ENCODE peak calls at places on chromosomes 4 and X, in ten cellular contexts. One of them, this sample, is unnamed.

GRCh38 chr4:7535094-7535493 is 100.4 kb upstream of the PSAPL1 start:
- DNase-seq in stimulated activated CD4-positive, alpha-beta T cell treated with anti-CD3 and anti-CD28 coated beads, TNF-alpha, amount 100 ng/mL, for 48 hours: no peak
- DNase-seq in T-cell: no peak
- DNase-seq in GM06990: no peak
- DNase-seq in memory B cell: no peak
- DNase-seq in naive thymus-derived CD8-positive, alpha-beta T cell: no peak
- DNase-seq in iris pigment epithelial cell: no peak
- DNase-seq in lung: no peak
- DNase-seq in kidney glomerular epithelial cell: no peak
- DNase-seq in fibroblast of pulmonary artery: no peak
- DNase-seq in this sample: no peak

GRCh38 chr4:114780205-114780604 is 181.6 kb downstream of the UGT8 start:
- DNase-seq in stimulated activated CD4-positive, alpha-beta T cell treated with anti-CD3 and anti-CD28 coated beads, TNF-alpha, amount 100 ng/mL, for 48 hours: no peak
- DNase-seq in T-cell: no peak
- DNase-seq in GM06990: no peak
- DNase-seq in memory B cell: no peak
- DNase-seq in naive thymus-derived CD8-positive, alpha-beta T cell: no peak
- DNase-seq in iris pigment epithelial cell: peak
- DNase-seq in lung: no peak
- DNase-seq in kidney glomerular epithelial cell: peak
- DNase-seq in fibroblast of pulmonary artery: peak
- DNase-seq in this sample: no peak

GRCh38 chr4:159977907-159978617 is 875.2 kb downstream of the RAPGEF2 start:
- DNase-seq in stimulated activated CD4-positive, alpha-beta T cell treated with anti-CD3 and anti-CD28 coated beads, TNF-alpha, amount 100 ng/mL, for 48 hours: no peak
- DNase-seq in T-cell: no peak
- DNase-seq in GM06990: no peak
- DNase-seq in memory B cell: no peak
- DNase-seq in naive thymus-derived CD8-positive, alpha-beta T cell: no peak
- DNase-seq in iris pigment epithelial cell: no peak
- DNase-seq in lung: no peak
- DNase-seq in kidney glomerular epithelial cell: no peak
- DNase-seq in fibroblast of pulmonary artery: no peak
- DNase-seq in this sample: no peak

GRCh38 chrX:22950278-22951266 is 49.2 kb upstream of the DDX53 start:
- DNase-seq in stimulated activated CD4-positive, alpha-beta T cell treated with anti-CD3 and anti-CD28 coated beads, TNF-alpha, amount 100 ng/mL, for 48 hours: no peak
- DNase-seq in T-cell: no peak
- DNase-seq in GM06990: no peak
- DNase-seq in memory B cell: no peak
- DNase-seq in naive thymus-derived CD8-positive, alpha-beta T cell: no peak
- DNase-seq in iris pigment epithelial cell: peak
- DNase-seq in lung: no peak
- DNase-seq in kidney glomerular epithelial cell: peak
- DNase-seq in fibroblast of pulmonary artery: peak
- DNase-seq in this sample: no peak

GRCh38 chrX:21741869-21742701 is 15.8 kb downstream of the SMPX start:
- DNase-seq in stimulated activated CD4-positive, alpha-beta T cell treated with anti-CD3 and anti-CD28 coated beads, TNF-alpha, amount 100 ng/mL, for 48 hours: no peak
- DNase-seq in T-cell: no peak
- DNase-seq in GM06990: no peak
- DNase-seq in memory B cell: no peak
- DNase-seq in naive thymus-derived CD8-positive, alpha-beta T cell: no peak
- DNase-seq in iris pigment epithelial cell: peak
- DNase-seq in lung: no peak
- DNase-seq in kidney glomerular epithelial cell: no peak
- DNase-seq in fibroblast of pulmonary artery: no peak
- DNase-seq in this sample: peak

GRCh38 chrX:30309139-30309571 is at the start of gene NR0B1:
- DNase-seq in stimulated activated CD4-positive, alpha-beta T cell treated with anti-CD3 and anti-CD28 coated beads, TNF-alpha, amount 100 ng/mL, for 48 hours: no peak
- DNase-seq in T-cell: no peak
- DNase-seq in GM06990: no peak
- DNase-seq in memory B cell: no peak
- DNase-seq in naive thymus-derived CD8-positive, alpha-beta T cell: no peak
- DNase-seq in iris pigment epithelial cell: peak
- DNase-seq in lung: no peak
- DNase-seq in kidney glomerular epithelial cell: no peak
- DNase-seq in fibroblast of pulmonary artery: no peak
- DNase-seq in this sample: no peak

GRCh38 chr4:86594559-86595425 is 677 bp downstream of the PTPN13 start:
- DNase-seq in stimulated activated CD4-positive, alpha-beta T cell treated with anti-CD3 and anti-CD28 coated beads, TNF-alpha, amount 100 ng/mL, for 48 hours: no peak
- DNase-seq in T-cell: no peak
- DNase-seq in GM06990: peak
- DNase-seq in memory B cell: no peak
- DNase-seq in naive thymus-derived CD8-positive, alpha-beta T cell: no peak
- DNase-seq in iris pigment epithelial cell: peak
- DNase-seq in lung: peak
- DNase-seq in kidney glomerular epithelial cell: peak
- DNase-seq in fibroblast of pulmonary artery: peak
- DNase-seq in this sample: no peak

GRCh38 chr4:118911162-118911791 is 22.6 kb downstream of the SYNPO2 start:
- DNase-seq in stimulated activated CD4-positive, alpha-beta T cell treated with anti-CD3 and anti-CD28 coated beads, TNF-alpha, amount 100 ng/mL, for 48 hours: no peak
- DNase-seq in T-cell: no peak
- DNase-seq in GM06990: no peak
- DNase-seq in memory B cell: no peak
- DNase-seq in naive thymus-derived CD8-positive, alpha-beta T cell: no peak
- DNase-seq in iris pigment epithelial cell: peak
- DNase-seq in lung: no peak
- DNase-seq in kidney glomerular epithelial cell: peak
- DNase-seq in fibroblast of pulmonary artery: peak
- DNase-seq in this sample: no peak

GRCh38 chrX:39855748-39856129 is 242.0 kb downstream of the BCOR start:
- DNase-seq in stimulated activated CD4-positive, alpha-beta T cell treated with anti-CD3 and anti-CD28 coated beads, TNF-alpha, amount 100 ng/mL, for 48 hours: peak
- DNase-seq in T-cell: peak
- DNase-seq in GM06990: peak
- DNase-seq in memory B cell: peak
- DNase-seq in naive thymus-derived CD8-positive, alpha-beta T cell: peak
- DNase-seq in iris pigment epithelial cell: no peak
- DNase-seq in lung: no peak
- DNase-seq in kidney glomerular epithelial cell: no peak
- DNase-seq in fibroblast of pulmonary artery: no peak
- DNase-seq in this sample: peak

GRCh38 chr4:142418697-142419096 is 427.4 kb downstream of the INPP4B start:
- DNase-seq in stimulated activated CD4-positive, alpha-beta T cell treated with anti-CD3 and anti-CD28 coated beads, TNF-alpha, amount 100 ng/mL, for 48 hours: no peak
- DNase-seq in T-cell: no peak
- DNase-seq in GM06990: no peak
- DNase-seq in memory B cell: no peak
- DNase-seq in naive thymus-derived CD8-positive, alpha-beta T cell: no peak
- DNase-seq in iris pigment epithelial cell: no peak
- DNase-seq in lung: no peak
- DNase-seq in kidney glomerular epithelial cell: no peak
- DNase-seq in fibroblast of pulmonary artery: no peak
- DNase-seq in this sample: no peak

GRCh38 chrX:8138252-8138651 is 32.8 kb downstream of the VCX2 start:
- DNase-seq in stimulated activated CD4-positive, alpha-beta T cell treated with anti-CD3 and anti-CD28 coated beads, TNF-alpha, amount 100 ng/mL, for 48 hours: no peak
- DNase-seq in T-cell: no peak
- DNase-seq in GM06990: no peak
- DNase-seq in memory B cell: no peak
- DNase-seq in naive thymus-derived CD8-positive, alpha-beta T cell: no peak
- DNase-seq in iris pigment epithelial cell: no peak
- DNase-seq in lung: no peak
- DNase-seq in kidney glomerular epithelial cell: no peak
- DNase-seq in fibroblast of pulmonary artery: no peak
- DNase-seq in this sample: no peak

GRCh38 chr4:186954956-186955355 is 231.3 kb upstream of the FAT1 start:
- DNase-seq in stimulated activated CD4-positive, alpha-beta T cell treated with anti-CD3 and anti-CD28 coated beads, TNF-alpha, amount 100 ng/mL, for 48 hours: no peak
- DNase-seq in T-cell: no peak
- DNase-seq in GM06990: no peak
- DNase-seq in memory B cell: no peak
- DNase-seq in naive thymus-derived CD8-positive, alpha-beta T cell: no peak
- DNase-seq in iris pigment epithelial cell: no peak
- DNase-seq in lung: no peak
- DNase-seq in kidney glomerular epithelial cell: no peak
- DNase-seq in fibroblast of pulmonary artery: no peak
- DNase-seq in this sample: no peak

GRCh38 chrX:140524556-140524955 is 19.7 kb upstream of the SOX3 start:
- DNase-seq in stimulated activated CD4-positive, alpha-beta T cell treated with anti-CD3 and anti-CD28 coated beads, TNF-alpha, amount 100 ng/mL, for 48 hours: no peak
- DNase-seq in T-cell: no peak
- DNase-seq in GM06990: no peak
- DNase-seq in memory B cell: no peak
- DNase-seq in naive thymus-derived CD8-positive, alpha-beta T cell: no peak
- DNase-seq in iris pigment epithelial cell: peak
- DNase-seq in lung: no peak
- DNase-seq in kidney glomerular epithelial cell: no peak
- DNase-seq in fibroblast of pulmonary artery: peak
- DNase-seq in this sample: no peak

GRCh38 chr4:110119880-110120279 is 78.5 kb downstream of the ELOVL6 start:
- DNase-seq in stimulated activated CD4-positive, alpha-beta T cell treated with anti-CD3 and anti-CD28 coated beads, TNF-alpha, amount 100 ng/mL, for 48 hours: no peak
- DNase-seq in T-cell: no peak
- DNase-seq in GM06990: no peak
- DNase-seq in memory B cell: no peak
- DNase-seq in naive thymus-derived CD8-positive, alpha-beta T cell: no peak
- DNase-seq in iris pigment epithelial cell: peak
- DNase-seq in lung: no peak
- DNase-seq in kidney glomerular epithelial cell: no peak
- DNase-seq in fibroblast of pulmonary artery: peak
- DNase-seq in this sample: no peak

GRCh38 chrX:66698273-66699204 is 59.7 kb upstream of the EDA2R start:
- DNase-seq in stimulated activated CD4-positive, alpha-beta T cell treated with anti-CD3 and anti-CD28 coated beads, TNF-alpha, amount 100 ng/mL, for 48 hours: no peak
- DNase-seq in T-cell: no peak
- DNase-seq in GM06990: no peak
- DNase-seq in memory B cell: no peak
- DNase-seq in naive thymus-derived CD8-positive, alpha-beta T cell: no peak
- DNase-seq in iris pigment epithelial cell: no peak
- DNase-seq in lung: no peak
- DNase-seq in kidney glomerular epithelial cell: no peak
- DNase-seq in fibroblast of pulmonary artery: no peak
- DNase-seq in this sample: no peak

GRCh38 chrX:112705726-112706125 is 26.0 kb upstream of the LHFPL1 start:
- DNase-seq in stimulated activated CD4-positive, alpha-beta T cell treated with anti-CD3 and anti-CD28 coated beads, TNF-alpha, amount 100 ng/mL, for 48 hours: no peak
- DNase-seq in T-cell: no peak
- DNase-seq in GM06990: no peak
- DNase-seq in memory B cell: no peak
- DNase-seq in naive thymus-derived CD8-positive, alpha-beta T cell: no peak
- DNase-seq in iris pigment epithelial cell: no peak
- DNase-seq in lung: no peak
- DNase-seq in kidney glomerular epithelial cell: no peak
- DNase-seq in fibroblast of pulmonary artery: no peak
- DNase-seq in this sample: no peak

GRCh38 chrX:5632061-5632614 is 596.5 kb downstream of the NLGN4X start:
- DNase-seq in stimulated activated CD4-positive, alpha-beta T cell treated with anti-CD3 and anti-CD28 coated beads, TNF-alpha, amount 100 ng/mL, for 48 hours: no peak
- DNase-seq in T-cell: no peak
- DNase-seq in GM06990: no peak
- DNase-seq in memory B cell: no peak
- DNase-seq in naive thymus-derived CD8-positive, alpha-beta T cell: no peak
- DNase-seq in iris pigment epithelial cell: no peak
- DNase-seq in lung: no peak
- DNase-seq in kidney glomerular epithelial cell: no peak
- DNase-seq in fibroblast of pulmonary artery: no peak
- DNase-seq in this sample: no peak

GRCh38 chr4:184444215-184444952 is 30.0 kb downstream of the IRF2 start:
- DNase-seq in stimulated activated CD4-positive, alpha-beta T cell treated with anti-CD3 and anti-CD28 coated beads, TNF-alpha, amount 100 ng/mL, for 48 hours: no peak
- DNase-seq in T-cell: no peak
- DNase-seq in GM06990: no peak
- DNase-seq in memory B cell: no peak
- DNase-seq in naive thymus-derived CD8-positive, alpha-beta T cell: no peak
- DNase-seq in iris pigment epithelial cell: peak
- DNase-seq in lung: no peak
- DNase-seq in kidney glomerular epithelial cell: peak
- DNase-seq in fibroblast of pulmonary artery: peak
- DNase-seq in this sample: no peak

GRCh38 chr4:147787204-147787603 is 55.3 kb downstream of the ARHGAP10 start:
- DNase-seq in stimulated activated CD4-positive, alpha-beta T cell treated with anti-CD3 and anti-CD28 coated beads, TNF-alpha, amount 100 ng/mL, for 48 hours: no peak
- DNase-seq in T-cell: no peak
- DNase-seq in GM06990: no peak
- DNase-seq in memory B cell: no peak
- DNase-seq in naive thymus-derived CD8-positive, alpha-beta T cell: no peak
- DNase-seq in iris pigment epithelial cell: peak
- DNase-seq in lung: no peak
- DNase-seq in kidney glomerular epithelial cell: peak
- DNase-seq in fibroblast of pulmonary artery: peak
- DNase-seq in this sample: no peak

GRCh38 chr4:4455199-4455865 is 68.4 kb downstream of the NSG1 start:
- DNase-seq in stimulated activated CD4-positive, alpha-beta T cell treated with anti-CD3 and anti-CD28 coated beads, TNF-alpha, amount 100 ng/mL, for 48 hours: no peak
- DNase-seq in T-cell: no peak
- DNase-seq in GM06990: no peak
- DNase-seq in memory B cell: no peak
- DNase-seq in naive thymus-derived CD8-positive, alpha-beta T cell: no peak
- DNase-seq in iris pigment epithelial cell: no peak
- DNase-seq in lung: no peak
- DNase-seq in kidney glomerular epithelial cell: no peak
- DNase-seq in fibroblast of pulmonary artery: no peak
- DNase-seq in this sample: no peak

GRCh38 chrX:2500091-2500680 is 590 bp downstream of the DHRSX start:
- DNase-seq in stimulated activated CD4-positive, alpha-beta T cell treated with anti-CD3 and anti-CD28 coated beads, TNF-alpha, amount 100 ng/mL, for 48 hours: no peak
- DNase-seq in T-cell: no peak
- DNase-seq in GM06990: peak
- DNase-seq in memory B cell: peak
- DNase-seq in naive thymus-derived CD8-positive, alpha-beta T cell: peak
- DNase-seq in iris pigment epithelial cell: peak
- DNase-seq in lung: no peak
- DNase-seq in kidney glomerular epithelial cell: no peak
- DNase-seq in fibroblast of pulmonary artery: peak
- DNase-seq in this sample: no peak

GRCh38 chrX:132292753-132293152 is 73.5 kb upstream of the RAP2C start:
- DNase-seq in stimulated activated CD4-positive, alpha-beta T cell treated with anti-CD3 and anti-CD28 coated beads, TNF-alpha, amount 100 ng/mL, for 48 hours: no peak
- DNase-seq in T-cell: no peak
- DNase-seq in GM06990: peak
- DNase-seq in memory B cell: peak
- DNase-seq in naive thymus-derived CD8-positive, alpha-beta T cell: peak
- DNase-seq in iris pigment epithelial cell: peak
- DNase-seq in lung: no peak
- DNase-seq in kidney glomerular epithelial cell: no peak
- DNase-seq in fibroblast of pulmonary artery: peak
- DNase-seq in this sample: no peak

This sample was measured in NCI-H1694.